ENCODE peak calls at places on chromosome 4, in four cellular contexts. O is astrocyte, T is AG10803, C is body of pancreas. M is an unnamed sample.

GRCh38 chr4:112234952-112235609 is 3.5 kb downstream of the AP1AR start:
- DNase-seq in O (peak), T (peak), C (peak), M (peak)

GRCh38 chr4:37590016-37590415 is 96.2 kb downstream of the RELL1 start:
- DNase-seq in O (no peak), T (no peak), C (no peak), M (no peak)

GRCh38 chr4:83947811-83948210 is 411.9 kb downstream of the GPAT3 start:
- DNase-seq in O (no peak), T (no peak), C (no peak), M (no peak)

GRCh38 chr4:117676153-117676552 is 358.1 kb upstream of the NDST3 start:
- DNase-seq in O (no peak), T (no peak), C (no peak), M (no peak)

GRCh38 chr4:113312529-113312928 is 263.1 kb downstream of the ANK2 start:
- DNase-seq in O (no peak), T (no peak), C (no peak), M (no peak)

GRCh38 chr4:119025440-119025839 is 110.2 kb upstream of the MYOZ2 start:
- DNase-seq in O (peak), T (peak), C (peak), M (peak)

GRCh38 chr4:57989430-57989829 is 879.2 kb upstream of the IGFBP7 start:
- DNase-seq in O (no peak), T (no peak), C (no peak), M (no peak)

GRCh38 chr4:184416913-184417734 is 57.2 kb downstream of the IRF2 start:
- DNase-seq in O (no peak), T (no peak), C (no peak), M (peak)

GRCh38 chr4:116122131-116122530 is 963.2 kb downstream of the TRAM1L1 start:
- DNase-seq in O (peak), T (no peak), C (no peak), M (no peak)

GRCh38 chr4:159077702-159078495 is 25.0 kb upstream of the RAPGEF2 start:
- DNase-seq in O (no peak), T (no peak), C (no peak), M (peak)

GRCh38 chr4:154743683-154744340 is at the start of gene LRAT:
- DNase-seq in O (no peak), T (no peak), C (peak), M (peak)

GRCh38 chr4:180190382-180190781 is 2052.8 kb upstream of the TENM3 start:
- DNase-seq in O (no peak), T (no peak), C (no peak), M (no peak)

GRCh38 chr4:121726642-121727268 is 30.0 kb upstream of the ANXA5 start:
- DNase-seq in O (peak), T (peak), C (no peak), M (peak)

GRCh38 chr4:3433138-3433869 is 8.5 kb upstream of the HGFAC start:
- DNase-seq in O (no peak), T (no peak), C (no peak), M (no peak)

GRCh38 chr4:3435684-3435956 is 6.1 kb upstream of the HGFAC start:
- DNase-seq in O (no peak), T (no peak), C (no peak), M (no peak)

GRCh38 chr4:3436048-3436797 is 5.5 kb upstream of the HGFAC start:
- DNase-seq in O (no peak), T (no peak), C (no peak), M (no peak)

GRCh38 chr4:3436798-3437581 is 4.8 kb upstream of the HGFAC start:
- DNase-seq in O (peak), T (peak), C (no peak), M (peak)

DNA sequence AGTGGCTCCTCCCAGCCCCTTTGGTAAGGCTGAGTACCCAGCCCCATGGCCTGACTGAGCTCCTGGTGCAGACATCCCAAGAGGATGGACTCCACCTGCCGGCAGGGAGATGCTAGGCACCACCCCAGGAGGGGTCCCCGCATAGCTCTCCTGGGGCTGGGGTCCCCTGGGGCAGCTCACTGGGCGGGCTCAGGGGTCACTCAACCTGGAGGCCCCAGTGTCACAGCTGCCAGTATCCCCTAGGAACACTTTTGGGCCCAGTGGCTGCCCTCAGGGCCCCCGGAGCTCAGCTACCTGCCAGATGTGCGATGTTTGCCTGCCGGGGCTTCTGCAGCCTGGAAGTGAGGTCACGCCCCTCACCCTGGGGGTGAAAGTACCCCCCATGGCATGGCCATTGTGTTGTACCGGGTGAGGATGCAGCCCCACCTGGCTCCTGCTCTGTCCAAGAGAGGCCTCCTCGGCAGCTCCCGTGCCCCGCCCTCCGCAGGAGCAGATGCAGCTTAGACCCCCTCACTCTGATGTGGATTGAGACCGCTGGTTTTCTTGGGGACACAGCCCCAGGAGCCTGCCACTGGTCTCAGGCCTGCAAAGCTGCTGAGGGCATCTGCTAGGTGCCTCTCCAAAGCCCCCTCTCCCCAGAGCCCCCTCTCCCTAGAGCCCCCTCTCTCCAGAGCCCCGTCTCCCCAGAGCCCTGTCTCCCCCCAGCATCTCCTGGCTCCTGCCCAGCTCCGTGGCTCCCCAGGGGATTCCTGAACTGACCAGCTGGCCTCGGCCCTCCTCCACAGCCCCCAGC is 6.7 kb upstream of the HGFAC start:
- DNase-seq in O (no peak), T (no peak), C (no peak), M (no peak)
- TF ChIP-seq CTCF in O (no peak), T (no peak), C (no peak), M (no peak)

DNA sequence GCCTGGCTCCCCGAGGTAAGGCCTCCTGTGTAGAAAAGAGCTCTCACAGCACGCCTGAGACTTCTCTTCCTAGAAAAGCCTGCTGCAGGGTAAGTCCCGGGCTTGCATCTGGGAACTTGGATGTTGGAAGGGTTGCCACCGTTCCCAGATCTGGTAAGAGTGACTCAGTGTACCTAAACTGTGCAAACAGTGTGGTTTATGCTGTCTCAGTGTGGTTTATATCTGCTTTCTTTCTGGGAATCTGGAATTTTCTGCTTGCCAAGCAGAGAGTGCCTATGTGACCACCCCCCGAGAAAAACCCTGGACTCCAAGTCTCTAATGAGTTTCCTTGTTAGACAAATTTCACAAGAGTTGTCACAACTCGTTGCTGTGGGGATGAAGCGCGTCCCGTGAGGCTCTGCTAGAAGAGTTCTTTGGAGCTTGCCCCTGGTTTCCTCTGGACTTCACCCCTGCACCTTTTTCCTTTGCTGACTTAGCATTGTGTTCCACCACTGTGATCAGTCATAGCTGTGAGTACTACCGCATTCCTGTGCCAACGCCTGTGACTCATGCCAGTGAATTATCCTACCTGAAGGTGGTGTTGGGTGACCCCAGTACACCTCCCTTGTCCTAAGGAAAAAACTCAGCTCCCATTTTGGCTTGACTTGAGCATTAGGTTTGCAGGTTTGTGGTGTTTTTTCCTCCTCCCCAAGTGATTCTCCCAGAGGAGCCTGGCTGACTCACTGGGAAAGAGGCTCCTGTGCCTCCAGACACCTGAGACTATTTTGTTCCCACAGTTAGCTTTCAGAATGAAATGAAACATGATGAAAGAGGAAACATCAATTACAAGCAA is 14.5 kb downstream of the SLC2A9 start:
- DNase-seq in O (peak), T (peak), C (peak), M (peak)
- H3K4me3 ChIP-seq in O (no peak), T (no peak), C (no peak), M (no peak)

GRCh38 chr4:107035711-107036601 is at the start of gene DKK2:
- DNase-seq in O (peak), T (peak), C (no peak), M (peak)

GRCh38 chr4:107036602-107037151 is 564 bp upstream of the DKK2 start:
- DNase-seq in O (no peak), T (no peak), C (no peak), M (no peak)

GRCh38 chr4:107034982-107035710 is 967 bp downstream of the DKK2 start:
- DNase-seq in O (peak), T (peak), C (no peak), M (peak)

GRCh38 chr4:107034091-107034698 is 1.9 kb downstream of the DKK2 start:
- DNase-seq in O (peak), T (peak), C (no peak), M (peak)

GRCh38 chr4:107037188-107037587 is 1.1 kb upstream of the DKK2 start:
- DNase-seq in O (peak), T (peak), C (peak), M (peak)
- TF ChIP-seq CTCF in O (peak), T (peak), C (peak), M (peak)

GRCh38 chr4:1737666-1738065 is 16.3 kb downstream of the TACC3 start:
- DNase-seq in O (no peak), T (no peak), C (no peak), M (no peak)
- H3K4me3 ChIP-seq in O (no peak), T (no peak), C (no peak), M (no peak)